ENCODE peak calls at places on chromosome 17, in four cellular contexts. G is T-helper 17 cell, B is PC-3, U is psoas muscle. R is an unnamed sample.
A peak's percentile ranks its signal among the peaks of the same experiment; 100 is the strongest.

GRCh38 chr17:81135503-81136283 is 29.6 kb upstream of the PVALEF start:
- ATAC-seq in G (no peak), U (no peak), B (peak; percentile 18), R (no peak)

GRCh38 chr17:73203788-73204479 is 11.1 kb downstream of the COG1 start:
- ATAC-seq in B (no peak), U (no peak), G (peak; percentile 86), R (no peak)

GRCh38 chr17:57305918-57306317 is 49.6 kb downstream of the MSI2 start:
- ATAC-seq in G (no peak), U (peak; percentile 57), B (no peak), R (no peak)

GRCh38 chr17:3890082-3890892 is 2.6 kb downstream of the CAMKK1 start:
- ATAC-seq in B (peak; percentile 26), G (no peak), U (no peak), R (peak; percentile 4)

GRCh38 chr17:27415090-27415795 is 41.0 kb upstream of the KSR1 start:
- ATAC-seq in U (no peak), G (no peak), B (no peak), R (no peak)

GRCh38 chr17:38324141-38324540 is 19.6 kb downstream of the GPR179 start:
- ATAC-seq in B (no peak), G (no peak), U (no peak), R (no peak)

GRCh38 chr17:48593126-48593829 is at the start of gene HOXB5:
- ATAC-seq in G (peak; percentile 32), U (peak; percentile 19), B (no peak), R (peak; percentile 26)

GRCh38 chr17:66406701-66407644 is 104.6 kb downstream of the PRKCA start:
- ATAC-seq in G (peak; percentile 65), B (no peak), U (no peak), R (no peak)

GRCh38 chr17:61234102-61234750 is 165.4 kb upstream of the TBX2 start:
- ATAC-seq in B (no peak), U (no peak), G (no peak), R (no peak)

GRCh38 chr17:42311240-42312034 is 23.1 kb downstream of the STAT5A start:
- ATAC-seq in U (peak; percentile 94), B (no peak), G (no peak), R (peak; percentile 13)

GRCh38 chr17:15744885-15745284 is 12.8 kb downstream of the TBC1D26 start:
- ATAC-seq in B (no peak), U (no peak), G (no peak), R (no peak)

GRCh38 chr17:65925606-65926307 is 266.2 kb downstream of the CEP112 start:
- ATAC-seq in B (peak; percentile 96), G (no peak), U (no peak), R (no peak)

GRCh38 chr17:76714822-76715461 is 4.2 kb upstream of the MXRA7 start:
- ATAC-seq in U (no peak), B (peak; percentile 11), G (peak; percentile 13), R (no peak)

GRCh38 chr17:14198013-14198412 is 38.6 kb downstream of the CDRT15 start:
- ATAC-seq in B (no peak), U (no peak), G (no peak), R (no peak)

GRCh38 chr17:80482555-80483308 is 6.3 kb upstream of the NPTX1 start:
- ATAC-seq in B (no peak), U (no peak), G (no peak), R (no peak)

GRCh38 chr17:68006797-68007196 is 10.5 kb upstream of the C17orf58 start:
- ATAC-seq in G (no peak), U (no peak), B (no peak), R (no peak)

GRCh38 chr17:1562178-1562643 is 381 bp downstream of the PITPNA start:
- ATAC-seq in G (peak; percentile 34), U (peak; percentile 41), B (peak; percentile 56), R (peak; percentile 11)

GRCh38 chr17:82914375-82914774 is 74.6 kb upstream of the ZNF750 start:
- ATAC-seq in U (peak; percentile 32), G (no peak), B (peak; percentile 83), R (peak; percentile 63)

GRCh38 chr17:57567278-57567677 is 177.8 kb downstream of the CCDC182 start:
- ATAC-seq in B (no peak), U (no peak), G (no peak), R (no peak)

GRCh38 chr17:78674595-78675315 is 97.6 kb upstream of the DNAH17 start:
- ATAC-seq in G (no peak), U (no peak), B (no peak), R (no peak)

R was measured in esophagus mucosa.